ENCODE peak calls at places on chromosome 12, in six cellular contexts. Q is ovary, M is IMR-90, Y is psoas muscle, S is kidney epithelial cell, N is AG10803. X is an unnamed sample.

GRCh38 chr12:118237908-118238307 is 102.0 kb downstream of the PEBP1 start:
- DNase-seq in Q (no peak), Y (no peak), S (peak; percentile 39), M (peak; percentile 72), N (peak; percentile 13), X (no peak)

GRCh38 chr12:113844495-113845175 is 121.5 kb downstream of the RBM19 start:
- DNase-seq in M (no peak), S (no peak), Y (no peak), N (no peak), Q (no peak), X (no peak)

GRCh38 chr12:16857456-16857923 is 251.5 kb upstream of the LMO3 start:
- DNase-seq in S (no peak), N (no peak), M (no peak), Q (no peak), Y (no peak), X (peak; percentile 39)

GRCh38 chr12:46457958-46458357 is 85.4 kb upstream of the SLC38A2 start:
- DNase-seq in S (no peak), N (no peak), M (no peak), Q (no peak), Y (no peak), X (no peak)

GRCh38 chr12:65534105-65534841 is 255.8 kb downstream of the MSRB3 start:
- DNase-seq in Y (no peak), M (no peak), Q (no peak), S (no peak), N (no peak), X (no peak)

GRCh38 chr12:109462868-109463692 is 14.0 kb downstream of the KCTD10 start:
- DNase-seq in Y (peak; percentile 87), M (peak; percentile 98), Q (peak; percentile 86), N (peak; percentile 99), S (peak; percentile 93), X (no peak)

GRCh38 chr12:92248977-92249376 is 103.3 kb upstream of the BTG1 start:
- DNase-seq in Q (no peak), Y (no peak), S (no peak), M (no peak), N (no peak), X (no peak)

GRCh38 chr12:80472912-80473500 is 29.0 kb downstream of the PTPRQ start:
- DNase-seq in N (peak; percentile 78), M (peak; percentile 81), Y (no peak), S (peak; percentile 4), Q (no peak), X (peak; percentile 19)

GRCh38 chr12:19390208-19390607 is 49.1 kb upstream of the AEBP2 start:
- DNase-seq in N (no peak), Q (no peak), S (no peak), M (peak; percentile 46), Y (no peak), X (no peak)

GRCh38 chr12:111775205-111776193 is 8.8 kb downstream of the ALDH2 start:
- DNase-seq in Q (peak; percentile 83), Y (peak; percentile 72), N (no peak), M (peak; percentile 93), S (no peak), X (peak; percentile 59)

GRCh38 chr12:119668315-119668651 is 350 bp downstream of the PRKAB1 start:
- DNase-seq in Y (no peak), N (peak; percentile 25), Q (no peak), S (no peak), M (peak; percentile 8), X (no peak)

GRCh38 chr12:5648692-5649338 is 216.9 kb downstream of the NTF3 start:
- DNase-seq in M (peak; percentile 58), N (peak; percentile 57), Q (no peak), S (no peak), Y (no peak), X (no peak)

GRCh38 chr12:101563197-101563596 is 31.6 kb upstream of the MYBPC1 start:
- DNase-seq in Y (no peak), M (no peak), N (no peak), Q (no peak), S (no peak), X (no peak)

GRCh38 chr12:115774148-115774905 is 503.2 kb downstream of the MED13L start:
- DNase-seq in Y (no peak), S (no peak), Q (no peak), M (no peak), N (no peak), X (no peak)

GRCh38 chr12:6272300-6273208 is 37.9 kb upstream of the PLEKHG6 start:
- DNase-seq in Y (no peak), Q (no peak), S (peak; percentile 78), N (no peak), M (no peak), X (no peak)

GRCh38 chr12:65490193-65490592 is 211.7 kb downstream of the MSRB3 start:
- DNase-seq in M (no peak), N (peak; percentile 59), Y (no peak), S (no peak), Q (no peak), X (no peak)

GRCh38 chr12:82425241-82425640 is 66.9 kb downstream of the METTL25 start:
- DNase-seq in N (peak; percentile 74), Q (no peak), M (peak; percentile 73), Y (no peak), S (no peak), X (no peak)

GRCh38 chr12:132178801-132179401 is 34.6 kb downstream of the NOC4L start:
- DNase-seq in Y (peak; percentile 13), S (no peak), M (no peak), Q (no peak), N (no peak), X (no peak)

DNA sequence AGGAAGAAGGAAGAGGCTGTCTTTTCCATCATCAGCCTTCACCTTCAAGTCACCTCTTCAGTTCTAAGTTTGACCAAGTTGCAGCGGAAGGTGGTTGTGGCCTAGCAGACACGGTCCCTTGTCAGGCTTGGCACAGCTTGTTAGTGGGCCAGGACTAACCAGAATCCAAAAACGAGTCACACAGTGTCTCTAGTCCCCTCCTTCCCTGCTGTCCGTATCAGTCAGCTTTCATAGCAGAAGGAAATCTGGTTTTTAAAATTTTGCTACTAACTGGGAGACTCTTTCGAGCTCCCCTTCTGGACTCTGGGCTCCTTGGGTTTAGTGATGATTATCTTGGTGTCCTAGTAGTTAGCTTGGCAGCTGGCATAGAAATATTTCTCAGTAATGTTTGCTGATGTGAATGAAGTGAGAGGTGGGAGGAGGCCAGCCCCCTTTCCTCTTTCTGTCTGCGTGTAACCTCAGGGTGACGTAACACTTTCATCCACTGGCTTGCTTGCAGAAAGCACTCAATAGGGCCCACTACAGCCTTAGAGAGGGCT is 3.8 kb downstream of the ETV6 start:
- DNase-seq in M (peak; percentile 43), Y (no peak), N (peak; percentile 37), Q (no peak), S (no peak), X (peak; percentile 43)
- H3K4me3 ChIP-seq in M (peak overlapping the region; percentile 1), Y (peak overlapping the region; percentile 89), N (peak overlapping the region; percentile 95), Q (peak overlapping the region; percentile 70), S (no peak overlapping the region), X (peak overlapping the region; percentile 75)

DNA sequence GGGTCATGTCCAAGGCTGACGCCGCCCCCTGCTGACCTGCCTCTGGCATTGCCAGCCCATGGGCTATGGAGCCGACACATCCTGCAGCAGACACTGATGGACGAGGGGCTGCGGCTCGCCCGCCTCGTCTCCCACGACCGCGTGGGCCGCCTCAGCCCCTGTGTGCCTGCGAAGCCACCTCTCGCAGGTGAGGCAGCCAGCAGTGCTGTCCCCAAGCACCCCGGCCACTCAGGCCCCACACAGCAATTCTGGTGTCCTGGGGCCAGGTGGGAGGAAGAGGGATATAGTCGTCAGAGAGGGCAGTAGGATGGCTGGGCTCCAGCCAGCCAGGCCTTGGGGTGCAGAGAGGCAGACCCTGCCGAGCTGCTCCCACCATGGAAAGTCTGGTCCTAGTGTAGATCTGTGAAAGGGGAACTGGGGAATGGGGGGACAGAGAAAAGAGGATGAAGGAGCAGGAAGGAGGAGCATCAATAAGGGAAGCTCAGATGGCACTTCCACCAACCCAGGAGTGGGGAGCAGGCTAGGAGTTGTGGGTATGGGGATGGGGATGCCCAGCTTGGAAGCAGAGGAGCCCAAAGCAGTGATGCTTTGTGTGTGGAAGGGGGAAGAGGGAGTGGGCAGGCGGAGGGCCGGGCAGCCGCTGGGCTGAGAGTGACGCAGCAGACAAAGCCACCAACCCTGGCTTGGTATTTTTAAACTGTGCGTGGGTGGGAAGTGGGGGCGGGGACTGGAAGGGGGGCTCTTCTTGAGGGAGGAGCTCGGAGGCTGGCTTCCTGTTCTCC is 4.7 kb downstream of the NAB2 start:
- DNase-seq in S (no peak), Y (peak; percentile 82), N (peak; percentile 81), Q (peak; percentile 91), M (peak; percentile 90), X (peak; percentile 81)
- TF ChIP-seq CTCF in S (peak; percentile 76), Y (peak; percentile 40), N (peak; percentile 53), Q (no peak), M (peak; percentile 60), X (peak; percentile 78)

DNA sequence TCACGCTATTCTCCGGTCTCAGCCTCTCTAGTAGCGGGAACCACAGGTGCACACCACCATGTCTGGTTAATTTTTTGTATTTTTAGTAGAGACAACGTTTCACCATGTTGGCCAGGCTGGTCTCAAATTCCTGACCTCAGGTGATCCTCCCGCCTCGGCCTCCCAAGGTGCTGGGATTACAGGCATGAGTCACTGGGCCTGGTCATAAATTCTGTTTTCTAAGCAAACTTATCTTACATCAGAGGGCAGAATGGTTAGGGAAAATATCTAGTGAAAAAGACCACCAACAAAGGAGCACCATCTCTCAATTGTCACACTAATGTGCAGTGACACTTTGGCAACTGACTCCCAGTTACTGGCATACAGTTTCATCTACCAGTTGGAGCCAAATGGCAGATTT is 2.8 kb downstream of the CPM start:
- DNase-seq in N (no peak), M (no peak), Q (no peak), Y (no peak), S (no peak), X (no peak)
- H3K4me3 ChIP-seq in N (no peak overlapping the region), M (no peak overlapping the region), Q (no peak overlapping the region), Y (no peak overlapping the region), S (no peak overlapping the region), X (no peak overlapping the region)

DNA sequence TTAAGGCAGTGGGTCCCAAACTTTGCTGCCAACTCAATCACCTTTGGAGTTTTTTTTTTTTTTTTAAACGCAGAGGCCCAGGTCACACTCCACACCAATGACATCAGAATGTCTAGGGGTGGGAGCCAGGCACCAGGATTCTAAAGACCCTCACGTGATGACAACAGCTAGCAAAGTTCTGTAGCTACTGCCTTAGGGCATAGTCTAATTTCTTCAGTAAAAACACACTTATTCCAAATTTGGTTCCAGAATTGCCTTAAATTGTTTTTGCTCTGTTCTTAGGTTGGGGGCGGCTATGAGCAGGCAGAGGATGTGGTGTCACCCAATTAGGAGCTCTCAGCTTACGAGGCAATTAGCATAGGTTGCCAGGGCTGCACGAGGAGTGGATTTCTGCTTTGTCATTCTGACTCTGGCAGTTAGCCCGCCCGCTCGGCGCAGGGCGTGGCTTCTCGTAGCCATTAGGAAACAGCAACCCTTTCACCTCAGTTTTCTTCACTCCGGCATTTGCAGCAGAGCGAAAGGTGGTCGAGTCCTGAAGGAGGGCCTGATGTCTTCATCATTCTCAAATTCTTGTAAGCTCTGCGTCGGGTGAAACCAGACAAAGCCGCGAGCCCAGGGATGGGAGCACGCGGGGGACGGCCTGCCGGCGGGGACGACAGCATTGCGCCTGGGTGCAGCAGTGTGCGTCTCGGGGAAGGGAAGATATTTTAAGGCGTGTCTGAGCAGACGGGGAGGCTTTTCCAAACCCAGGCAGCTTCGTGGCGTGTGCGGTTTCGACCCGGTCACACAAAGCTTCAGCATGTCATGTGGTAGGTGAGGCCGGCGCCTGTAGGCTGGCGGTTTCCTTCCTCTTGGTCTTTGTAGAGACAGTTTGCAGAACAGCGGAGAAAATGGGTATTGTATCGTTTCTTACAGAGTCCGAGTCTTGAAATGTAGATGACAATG is 16.7 kb upstream of the EID3 start:
- DNase-seq in Y (peak; percentile 93), N (peak; percentile 98), Q (peak; percentile 92), M (peak; percentile 96), S (no peak), X (peak; percentile 94)
- TF ChIP-seq CTCF in Y (no peak), N (peak; percentile 4), Q (no peak), M (no peak), S (no peak), X (no peak)

GRCh38 chr12:54384591-54385041 is at the start of gene ZNF385A:
- DNase-seq in Q (no peak), Y (no peak), M (no peak), S (no peak), N (no peak), X (no peak)
- H3K4me3 ChIP-seq in Q (no peak within 1 kb of the TSS), Y (peak within 1 kb of the TSS; percentile 67), M (no peak within 1 kb of the TSS), S (no peak within 1 kb of the TSS), N (no peak within 1 kb of the TSS), X (no peak within 1 kb of the TSS)

X was measured in GM06990.